ENCODE peak calls at places on chromosomes 4 and X, in nine cellular contexts. D, R, K, C, O, A, V, P and I are unnamed samples.

GRCh38 chrX:30930143-30930542 is 41.1 kb upstream of the TAB3 start:
- DNase-seq in D (no peak), R (no peak), K (no peak), C (no peak), O (no peak), A (no peak), V (no peak), P (no peak), I (no peak)

GRCh38 chr4:76958891-76959290 is 9.3 kb downstream of the SEPTIN11 start:
- DNase-seq in D (no peak), R (no peak), K (no peak), C (no peak), O (no peak), A (no peak), V (no peak), P (no peak), I (no peak)

GRCh38 chr4:2930821-2931764 is 32.1 kb downstream of the NOP14 start:
- DNase-seq in D (peak), R (no peak), K (no peak), C (no peak), O (no peak), A (peak), V (peak), P (no peak), I (no peak)

GRCh38 chr4:1072830-1073446 is 40.4 kb downstream of the RNF212 start:
- DNase-seq in D (peak), R (peak), K (peak), C (peak), O (no peak), A (no peak), V (no peak), P (peak), I (peak)

GRCh38 chr4:96598465-96598864 is 758.6 kb downstream of the PDHA2 start:
- DNase-seq in D (no peak), R (no peak), K (no peak), C (no peak), O (peak), A (peak), V (no peak), P (no peak), I (no peak)

GRCh38 chr4:36388710-36389109 is 107.3 kb downstream of the DTHD1 start:
- DNase-seq in D (no peak), R (no peak), K (no peak), C (no peak), O (no peak), A (no peak), V (no peak), P (no peak), I (no peak)

GRCh38 chrX:112931900-112932299 is 91.3 kb upstream of the AMOT start:
- DNase-seq in D (no peak), R (no peak), K (no peak), C (no peak), O (no peak), A (no peak), V (no peak), P (no peak), I (no peak)

GRCh38 chrX:44937606-44938005 is 64.6 kb downstream of the KDM6A start:
- DNase-seq in D (no peak), R (no peak), K (no peak), C (no peak), O (no peak), A (no peak), V (no peak), P (no peak), I (no peak)

GRCh38 chrX:148382983-148383382 is 117.4 kb upstream of the AFF2 start:
- DNase-seq in D (no peak), R (no peak), K (no peak), C (no peak), O (no peak), A (no peak), V (no peak), P (no peak), I (no peak)

GRCh38 chrX:125998432-125998831 is 167.7 kb downstream of the DCAF12L2 start:
- DNase-seq in D (no peak), R (no peak), K (peak), C (no peak), O (no peak), A (no peak), V (no peak), P (no peak), I (no peak)

DNA sequence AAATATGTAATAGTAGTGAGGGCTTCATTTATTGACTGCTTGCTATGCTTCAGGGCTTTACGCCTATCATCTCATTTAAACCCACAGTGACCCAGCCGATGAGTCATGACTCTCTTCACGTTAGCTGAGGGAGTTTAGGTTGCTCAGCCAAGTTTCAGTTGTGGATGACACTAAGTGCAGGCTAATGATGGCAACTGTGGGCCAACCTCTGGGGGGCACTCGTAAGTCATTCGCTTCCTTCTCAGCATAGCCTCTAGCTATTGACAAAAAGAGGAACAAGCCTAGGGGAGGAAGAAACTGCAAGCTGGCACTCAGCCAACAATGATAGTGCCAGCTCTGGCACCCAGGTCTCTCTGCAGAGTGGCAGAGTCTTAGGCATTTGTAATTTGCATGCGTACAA is 325.0 kb downstream of the ARHGAP10 start:
- DNase-seq in D (peak), R (peak), K (peak), C (peak), O (no peak), A (peak), V (no peak), P (peak), I (no peak)
- TF ChIP-seq CTCF in D (no peak), R (no peak), K (no peak), C (no peak), O (no peak), A (peak), V (no peak), P (peak), I (no peak)

GRCh38 chrX:138711399-138712347 is at the start of gene FGF13:
- DNase-seq in D (peak), R (no peak), K (no peak), C (peak), O (peak), A (peak), V (peak), P (no peak), I (peak)
- TF ChIP-seq CTCF in D (no peak), R (peak), K (no peak), C (peak), O (peak), A (peak), V (no peak), P (no peak), I (no peak)

GRCh38 chr4:60865238-60865637 is 334.9 kb upstream of the ADGRL3 start:
- DNase-seq in D (no peak), R (no peak), K (peak), C (no peak), O (no peak), A (no peak), V (no peak), P (no peak), I (no peak)
- TF ChIP-seq CTCF in D (no peak), R (no peak), K (peak), C (peak), O (peak), A (peak), V (no peak), P (no peak), I (no peak)

DNA sequence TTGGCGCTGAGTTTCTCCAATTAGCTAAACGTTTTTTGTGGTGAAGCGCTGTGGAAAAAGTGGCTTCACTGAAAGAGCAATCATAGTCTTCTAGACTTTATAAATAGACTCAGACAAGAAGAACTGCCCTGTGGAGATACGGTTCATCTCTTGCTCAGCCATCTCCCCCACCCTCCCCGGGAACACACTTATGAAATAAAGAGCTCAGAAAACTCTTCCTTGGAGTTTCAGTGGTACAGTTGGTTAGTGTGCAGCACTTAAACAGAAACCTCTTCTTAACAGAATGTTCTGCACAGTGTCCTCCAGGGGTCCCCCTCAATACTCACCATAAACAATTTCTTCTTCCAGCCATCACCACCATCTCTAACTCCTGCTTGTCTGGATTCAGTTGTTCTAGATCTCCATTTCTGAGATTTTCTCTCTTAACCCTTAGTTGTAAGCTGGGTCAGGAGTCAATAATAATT is 313.0 kb downstream of the ARHGAP10 start:
- DNase-seq in D (no peak), R (no peak), K (peak), C (no peak), O (no peak), A (no peak), V (no peak), P (no peak), I (no peak)
- TF ChIP-seq CTCF in D (no peak), R (peak), K (peak), C (no peak), O (peak), A (peak), V (no peak), P (peak), I (no peak)

DNA sequence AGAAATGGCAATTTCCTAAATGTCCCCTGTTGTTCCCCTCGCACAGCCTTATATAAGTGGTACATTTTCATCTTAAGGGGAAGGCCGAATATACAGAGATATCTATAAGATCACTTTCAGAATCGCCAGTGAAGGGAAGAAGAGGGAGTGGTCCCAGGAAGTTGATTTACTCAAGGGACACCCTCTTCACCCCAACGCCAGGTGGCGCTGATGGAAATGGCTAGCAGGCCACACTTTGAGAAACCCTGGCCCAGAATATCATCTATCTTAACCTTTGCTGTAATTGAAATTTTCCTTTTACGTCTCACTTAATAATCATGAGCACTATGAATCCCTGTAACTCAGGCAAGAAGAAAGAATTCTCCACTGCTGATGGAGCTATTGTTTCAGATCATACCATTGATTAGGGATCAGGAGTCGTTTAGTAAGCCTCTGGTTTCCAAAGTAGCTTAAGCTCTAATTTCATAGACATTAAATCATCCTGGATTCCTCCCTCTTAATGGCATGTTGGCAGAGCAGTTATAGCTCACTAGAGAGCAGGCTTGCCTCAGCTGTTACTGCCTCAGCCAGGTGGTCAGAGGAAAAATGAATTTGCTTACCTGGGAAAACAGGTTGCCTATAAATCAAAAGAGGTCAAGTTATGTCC is 941.3 kb upstream of the TENM3 start:
- DNase-seq in D (no peak), R (peak), K (peak), C (peak), O (no peak), A (peak), V (no peak), P (no peak), I (peak)
- TF ChIP-seq CTCF in D (no peak), R (peak), K (peak), C (peak), O (peak), A (peak), V (no peak), P (no peak), I (peak)

GRCh38 chr4:141654098-141654497 is 17.7 kb downstream of the IL15 start:
- DNase-seq in D (no peak), R (no peak), K (peak), C (peak), O (no peak), A (peak), V (no peak), P (no peak), I (no peak)
- TF ChIP-seq CTCF in D (no peak), R (peak), K (peak), C (peak), O (peak), A (peak), V (no peak), P (no peak), I (no peak)